ENCODE peak calls at places on chromosomes 16 and 17, in six cellular contexts. One of them, this sample, is unnamed.

GRCh38 chr16:15768201-15768600 is 88.6 kb downstream of the MYH11 start:
- DNase-seq in endothelial cell: no peak
- DNase-seq in mesothelial cell of epicardium: no peak
- DNase-seq in SK-N-SH: no peak
- DNase-seq in AG09309: no peak
- DNase-seq in PC-9: no peak
- DNase-seq in this sample: no peak

GRCh38 chr17:1785925-1786324 is 24.1 kb downstream of the SERPINF1 start:
- DNase-seq in AG09309: no peak
- DNase-seq in SK-N-SH: no peak
- DNase-seq in mesothelial cell of epicardium: no peak
- DNase-seq in PC-9: no peak
- DNase-seq in endothelial cell: no peak
- DNase-seq in this sample: no peak

GRCh38 chr16:70561623-70562022 is 38.0 kb downstream of the SF3B3 start:
- DNase-seq in PC-9: peak; percentile 83
- DNase-seq in AG09309: no peak
- DNase-seq in endothelial cell: no peak
- DNase-seq in mesothelial cell of epicardium: no peak
- DNase-seq in SK-N-SH: no peak
- DNase-seq in this sample: no peak

GRCh38 chr17:12358477-12358876 is 307.2 kb upstream of the MYOCD start:
- DNase-seq in mesothelial cell of epicardium: no peak
- DNase-seq in endothelial cell: no peak
- DNase-seq in PC-9: no peak
- DNase-seq in AG09309: no peak
- DNase-seq in SK-N-SH: no peak
- DNase-seq in this sample: no peak

GRCh38 chr17:17994271-17994670 is 21.6 kb downstream of the DRC3 start:
- DNase-seq in AG09309: no peak
- DNase-seq in PC-9: no peak
- DNase-seq in endothelial cell: peak; percentile 58
- DNase-seq in SK-N-SH: peak; percentile 86
- DNase-seq in mesothelial cell of epicardium: no peak
- DNase-seq in this sample: no peak

GRCh38 chr16:87963400-87963799 is 12.2 kb downstream of the BANP start:
- DNase-seq in AG09309: no peak
- DNase-seq in mesothelial cell of epicardium: no peak
- DNase-seq in PC-9: no peak
- DNase-seq in SK-N-SH: no peak
- DNase-seq in endothelial cell: no peak
- DNase-seq in this sample: no peak

GRCh38 chr16:7597677-7598076 is 265.0 kb downstream of the RBFOX1 start:
- DNase-seq in endothelial cell: no peak
- DNase-seq in mesothelial cell of epicardium: no peak
- DNase-seq in SK-N-SH: no peak
- DNase-seq in AG09309: no peak
- DNase-seq in PC-9: no peak
- DNase-seq in this sample: no peak

GRCh38 chr16:29678691-29679267 is at the start of gene QPRT:
- DNase-seq in mesothelial cell of epicardium: peak; percentile 69
- DNase-seq in PC-9: peak; percentile 88
- DNase-seq in AG09309: no peak
- DNase-seq in SK-N-SH: peak; percentile 91
- DNase-seq in endothelial cell: peak; percentile 35
- DNase-seq in this sample: no peak

GRCh38 chr17:49969134-49969759 is at the start of gene DLX4:
- DNase-seq in PC-9: no peak
- DNase-seq in SK-N-SH: peak; percentile 71
- DNase-seq in endothelial cell: no peak
- DNase-seq in AG09309: no peak
- DNase-seq in mesothelial cell of epicardium: no peak
- DNase-seq in this sample: no peak

GRCh38 chr17:79006794-79007503 is 2.6 kb downstream of the CANT1 start:
- DNase-seq in endothelial cell: no peak
- DNase-seq in SK-N-SH: no peak
- DNase-seq in PC-9: no peak
- DNase-seq in mesothelial cell of epicardium: no peak
- DNase-seq in AG09309: no peak
- DNase-seq in this sample: no peak

GRCh38 chr17:48451489-48451888 is 21.5 kb upstream of the SKAP1 start:
- DNase-seq in SK-N-SH: no peak
- DNase-seq in PC-9: no peak
- DNase-seq in AG09309: no peak
- DNase-seq in mesothelial cell of epicardium: no peak
- DNase-seq in endothelial cell: no peak
- DNase-seq in this sample: no peak

GRCh38 chr16:80670170-80670865 is 129.5 kb downstream of the DYNLRB2 start:
- DNase-seq in endothelial cell: no peak
- DNase-seq in mesothelial cell of epicardium: no peak
- DNase-seq in SK-N-SH: no peak
- DNase-seq in AG09309: no peak
- DNase-seq in PC-9: no peak
- DNase-seq in this sample: no peak

GRCh38 chr16:46731691-46732555 is 16.2 kb downstream of the MYLK3 start:
- DNase-seq in endothelial cell: no peak
- DNase-seq in AG09309: no peak
- DNase-seq in PC-9: no peak
- DNase-seq in mesothelial cell of epicardium: no peak
- DNase-seq in SK-N-SH: no peak
- DNase-seq in this sample: no peak

GRCh38 chr16:54048994-54049929 is 237.3 kb downstream of the IRX3 start:
- DNase-seq in AG09309: no peak
- DNase-seq in endothelial cell: no peak
- DNase-seq in SK-N-SH: peak; percentile 44
- DNase-seq in PC-9: no peak
- DNase-seq in mesothelial cell of epicardium: no peak
- DNase-seq in this sample: no peak

GRCh38 chr17:55734128-55734781 is 11.6 kb upstream of the TMEM100 start:
- DNase-seq in mesothelial cell of epicardium: no peak
- DNase-seq in AG09309: no peak
- DNase-seq in SK-N-SH: peak; percentile 44
- DNase-seq in endothelial cell: no peak
- DNase-seq in PC-9: no peak
- DNase-seq in this sample: no peak

GRCh38 chr16:64397945-64398508 is 723.8 kb downstream of the CDH11 start:
- DNase-seq in mesothelial cell of epicardium: no peak
- DNase-seq in PC-9: no peak
- DNase-seq in endothelial cell: no peak
- DNase-seq in SK-N-SH: no peak
- DNase-seq in AG09309: no peak
- DNase-seq in this sample: no peak

GRCh38 chr17:65942592-65942991 is 249.3 kb downstream of the CEP112 start:
- DNase-seq in mesothelial cell of epicardium: no peak
- DNase-seq in PC-9: no peak
- DNase-seq in AG09309: no peak
- DNase-seq in endothelial cell: no peak
- DNase-seq in SK-N-SH: no peak
- DNase-seq in this sample: no peak

GRCh38 chr16:50335198-50335958 is 33.4 kb downstream of the BRD7 start:
- DNase-seq in SK-N-SH: no peak
- DNase-seq in endothelial cell: no peak
- DNase-seq in PC-9: no peak
- DNase-seq in mesothelial cell of epicardium: no peak
- DNase-seq in AG09309: no peak
- DNase-seq in this sample: no peak

GRCh38 chr16:87140211-87141200 is 176.7 kb downstream of the C16orf95 start:
- DNase-seq in PC-9: no peak
- DNase-seq in mesothelial cell of epicardium: no peak
- DNase-seq in endothelial cell: no peak
- DNase-seq in AG09309: no peak
- DNase-seq in SK-N-SH: no peak
- DNase-seq in this sample: no peak

GRCh38 chr16:4767872-4768548 is 1.0 kb upstream of the ZNF500 start:
- DNase-seq in mesothelial cell of epicardium: no peak
- DNase-seq in PC-9: peak; percentile 31
- DNase-seq in endothelial cell: no peak
- DNase-seq in SK-N-SH: no peak
- DNase-seq in AG09309: no peak
- DNase-seq in this sample: no peak

GRCh38 chr17:82814834-82815233 is 25.0 kb downstream of the ZNF750 start:
- DNase-seq in endothelial cell: no peak
- DNase-seq in PC-9: no peak
- DNase-seq in AG09309: no peak
- DNase-seq in SK-N-SH: no peak
- DNase-seq in mesothelial cell of epicardium: no peak
- DNase-seq in this sample: no peak

DNA sequence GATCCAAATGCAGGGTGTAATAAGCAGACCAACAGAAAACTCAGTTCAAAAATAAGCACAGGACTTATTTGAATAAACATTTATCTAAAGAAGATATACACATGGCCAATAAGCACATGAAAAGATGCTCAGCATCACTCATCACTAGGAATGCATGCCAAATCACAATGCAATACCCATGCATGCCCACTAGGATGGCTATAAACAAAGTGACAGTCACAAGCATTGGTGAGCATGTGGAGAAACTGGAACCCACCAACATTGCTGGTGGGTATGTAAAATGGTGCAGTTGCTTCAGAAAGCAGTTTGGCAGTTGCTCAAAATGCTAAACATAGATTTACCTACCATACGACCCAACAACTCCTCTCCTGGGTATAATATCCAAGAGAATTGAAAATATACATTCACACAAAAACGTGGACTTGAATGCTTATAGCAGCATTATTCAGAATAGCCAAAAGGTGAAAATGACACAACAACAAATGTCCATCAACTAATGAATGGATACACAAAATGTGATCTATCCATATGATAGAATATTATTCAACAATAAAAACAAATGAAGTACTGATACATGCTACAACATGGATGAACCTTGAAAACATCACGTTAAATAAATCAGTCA is 20.1 kb downstream of the UBE2O start:
- DNase-seq in SK-N-SH: no peak
- DNase-seq in endothelial cell: no peak
- DNase-seq in mesothelial cell of epicardium: no peak
- DNase-seq in PC-9: no peak
- DNase-seq in AG09309: no peak
- DNase-seq in this sample: no peak
- TF ChIP-seq CTCF in SK-N-SH: peak; percentile 64
- TF ChIP-seq CTCF in endothelial cell: peak; percentile 68
- TF ChIP-seq CTCF in mesothelial cell of epicardium: peak; percentile 64
- TF ChIP-seq CTCF in PC-9: peak; percentile 64
- TF ChIP-seq CTCF in AG09309: peak; percentile 40
- TF ChIP-seq CTCF in this sample: peak; percentile 17

GRCh38 chr16:68844211-68844564 is 857 bp downstream of the TANGO6 start:
- DNase-seq in SK-N-SH: peak; percentile 17
- DNase-seq in AG09309: no peak
- DNase-seq in mesothelial cell of epicardium: no peak
- DNase-seq in endothelial cell: no peak
- DNase-seq in PC-9: no peak
- DNase-seq in this sample: no peak

GRCh38 chr16:68848786-68849185 is 5.5 kb downstream of the TANGO6 start:
- DNase-seq in mesothelial cell of epicardium: no peak
- DNase-seq in endothelial cell: no peak
- DNase-seq in SK-N-SH: no peak
- DNase-seq in AG09309: no peak
- DNase-seq in PC-9: no peak
- DNase-seq in this sample: no peak

GRCh38 chr16:68839831-68840230 is 3.5 kb upstream of the TANGO6 start:
- DNase-seq in AG09309: peak; percentile 64
- DNase-seq in PC-9: no peak
- DNase-seq in endothelial cell: no peak
- DNase-seq in mesothelial cell of epicardium: no peak
- DNase-seq in SK-N-SH: no peak
- DNase-seq in this sample: no peak

DNA sequence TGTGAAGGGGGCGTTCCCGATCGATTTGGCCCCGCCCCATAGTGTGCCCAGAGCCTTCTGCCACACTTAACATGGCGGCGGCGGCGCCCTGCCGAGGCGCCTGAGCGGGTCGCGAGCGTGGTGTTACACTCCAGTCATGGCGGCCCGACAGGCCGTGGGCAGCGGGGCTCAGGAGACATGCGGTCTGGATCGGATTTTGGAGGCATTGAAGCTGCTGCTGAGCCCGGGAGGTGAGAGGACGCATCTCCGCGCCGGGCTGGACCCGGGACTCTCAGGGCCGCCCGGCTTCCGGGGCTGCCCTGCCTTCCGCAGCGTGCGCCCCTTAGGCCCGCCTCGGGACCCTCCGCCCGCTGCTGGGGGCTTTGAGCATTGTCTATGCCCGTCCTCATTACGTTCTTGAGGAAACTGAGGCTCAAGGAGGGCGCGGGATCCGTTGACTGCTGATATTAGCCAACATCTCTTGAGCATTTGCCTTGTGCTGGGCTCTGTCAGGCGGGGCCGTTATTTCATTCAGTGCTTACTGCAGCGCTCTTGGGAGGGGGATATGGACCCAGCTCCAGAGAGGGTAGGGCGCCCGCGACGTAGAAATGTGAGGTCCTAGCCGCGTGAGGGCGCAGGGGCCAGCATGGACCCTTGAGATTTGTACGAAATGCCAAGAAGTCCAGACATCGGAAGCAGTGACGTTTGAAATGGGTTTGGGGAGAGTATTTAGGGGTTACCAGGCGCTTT is at the start of gene TANGO6:
- DNase-seq in PC-9: peak; percentile 70
- DNase-seq in AG09309: no peak
- DNase-seq in endothelial cell: peak; percentile 78
- DNase-seq in mesothelial cell of epicardium: peak; percentile 61
- DNase-seq in SK-N-SH: peak; percentile 89
- DNase-seq in this sample: peak; percentile 34
- TF ChIP-seq CTCF in PC-9: no peak
- TF ChIP-seq CTCF in AG09309: peak; percentile 30
- TF ChIP-seq CTCF in endothelial cell: no peak
- TF ChIP-seq CTCF in mesothelial cell of epicardium: peak; percentile 23
- TF ChIP-seq CTCF in SK-N-SH: peak; percentile 52
- TF ChIP-seq CTCF in this sample: peak; percentile 33

DNA sequence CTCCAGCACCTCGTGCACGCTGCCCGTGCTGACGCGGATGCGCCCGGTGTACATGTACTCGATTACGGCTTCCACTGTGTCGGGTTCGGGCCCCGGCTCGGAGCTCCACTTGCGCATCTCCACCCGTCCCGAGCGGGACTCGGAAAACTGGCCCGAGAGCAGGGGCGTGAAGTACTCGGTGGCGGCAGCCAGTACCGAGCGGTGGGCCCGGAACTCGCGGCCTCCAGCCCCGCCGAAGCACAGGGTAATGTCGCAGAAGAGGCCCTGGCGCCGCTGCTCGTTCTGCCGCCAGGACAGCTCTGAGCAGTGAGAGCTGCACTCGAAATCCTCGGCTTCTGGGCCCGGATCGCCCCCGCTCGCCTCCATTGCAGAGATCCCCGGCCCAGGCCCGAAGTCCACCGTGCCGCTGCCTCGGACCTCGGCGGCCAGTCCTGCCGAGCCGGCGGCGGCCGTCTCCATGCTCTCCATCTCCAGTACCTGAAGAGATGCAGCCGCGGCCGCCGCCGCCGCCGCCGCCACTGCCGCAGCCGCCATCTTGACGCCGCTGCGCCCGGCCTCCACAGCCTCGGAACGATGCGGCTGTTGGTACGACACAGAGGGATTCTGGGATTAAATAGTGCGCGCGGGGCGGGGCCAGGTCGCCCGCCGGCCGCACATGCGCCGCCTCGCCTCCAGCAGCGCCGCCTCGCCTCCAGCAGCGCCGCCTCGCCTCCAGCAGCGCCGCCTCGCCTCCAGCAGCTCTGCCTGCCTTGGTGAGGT is at the start of gene KLHL11:
- DNase-seq in PC-9: peak; percentile 84
- DNase-seq in SK-N-SH: peak; percentile 96
- DNase-seq in AG09309: peak; percentile 35
- DNase-seq in endothelial cell: peak; percentile 84
- DNase-seq in mesothelial cell of epicardium: peak; percentile 78
- DNase-seq in this sample: peak; percentile 52
- TF ChIP-seq CTCF in PC-9: no peak
- TF ChIP-seq CTCF in SK-N-SH: no peak
- TF ChIP-seq CTCF in AG09309: peak; percentile 5
- TF ChIP-seq CTCF in endothelial cell: no peak
- TF ChIP-seq CTCF in mesothelial cell of epicardium: no peak
- TF ChIP-seq CTCF in this sample: no peak

GRCh38 chr16:13510425-13511151 is 409.4 kb upstream of the ERCC4 start:
- DNase-seq in PC-9: no peak
- DNase-seq in endothelial cell: no peak
- DNase-seq in SK-N-SH: no peak
- DNase-seq in AG09309: no peak
- DNase-seq in mesothelial cell of epicardium: no peak
- DNase-seq in this sample: no peak
- TF ChIP-seq CTCF in PC-9: peak; percentile 49
- TF ChIP-seq CTCF in endothelial cell: peak; percentile 62
- TF ChIP-seq CTCF in SK-N-SH: peak; percentile 25
- TF ChIP-seq CTCF in AG09309: no peak
- TF ChIP-seq CTCF in mesothelial cell of epicardium: peak; percentile 56
- TF ChIP-seq CTCF in this sample: no peak